ENCODE peak calls at places on chromosomes 16 and 17, in five cellular contexts. E is left ventricle myocardium inferior, A is astrocyte of the spinal cord, L is neural progenitor cell, V is activated T-cell treated with anti-CD3 and anti-CD28 coated beads for 1 hour. Z is an unnamed sample.

GRCh38 chr16:71515026-71515425 is 11.2 kb upstream of the CHST4 start:
- DNase-seq in A (no peak), E (no peak), L (no peak), V (no peak), Z (no peak)

GRCh38 chr17:28950017-28950751 is 1.1 kb downstream of the PHF12 start:
- DNase-seq in V (peak), L (peak), E (peak), A (peak), Z (peak)

GRCh38 chr17:75508848-75509450 is 6.4 kb downstream of the CASKIN2 start:
- DNase-seq in E (no peak), A (no peak), L (no peak), V (no peak), Z (no peak)

GRCh38 chr17:266701-267656 is 85.5 kb upstream of the DOC2B start:
- DNase-seq in E (peak), V (no peak), L (peak), A (no peak), Z (peak)

GRCh38 chr16:57592591-57593003 is 35.8 kb upstream of the ADGRG1 start:
- DNase-seq in L (no peak), E (no peak), V (peak), A (no peak), Z (no peak)

GRCh38 chr16:4515611-4516233 is 22.9 kb downstream of the CDIP1 start:
- DNase-seq in E (no peak), L (no peak), A (no peak), V (no peak), Z (no peak)

GRCh38 chr16:4111748-4112696 is 4.2 kb downstream of the ADCY9 start:
- DNase-seq in L (no peak), V (no peak), A (peak), E (no peak), Z (no peak)

GRCh38 chr16:14375132-14375491 is 254.9 kb downstream of the PARN start:
- DNase-seq in V (no peak), L (no peak), E (no peak), A (no peak), Z (no peak)

GRCh38 chr17:10025976-10026785 is 121.1 kb upstream of the RCVRN start:
- DNase-seq in E (no peak), A (no peak), V (no peak), L (peak), Z (peak)

GRCh38 chr16:50879873-50880695 is 138.2 kb downstream of the CYLD start:
- DNase-seq in A (no peak), L (peak), E (no peak), V (no peak), Z (peak)

GRCh38 chr16:19210175-19210924 is 42.3 kb downstream of the SYT17 start:
- DNase-seq in L (no peak), A (peak), V (no peak), E (no peak), Z (no peak)

GRCh38 chr17:38725066-38725465 is 5.1 kb upstream of the CISD3 start:
- DNase-seq in V (no peak), L (no peak), E (no peak), A (no peak), Z (no peak)

GRCh38 chr16:1117926-1118325 is 21.9 kb upstream of the C1QTNF8 start:
- DNase-seq in A (no peak), E (no peak), V (no peak), L (no peak), Z (no peak)

GRCh38 chr17:42720996-42721583 is 23.8 kb downstream of the EZH1 start:
- DNase-seq in V (no peak), L (peak), E (no peak), A (peak), Z (peak)

GRCh38 chr16:2809149-2809760 is 7.8 kb upstream of the PRSS21 start:
- DNase-seq in A (no peak), E (no peak), L (no peak), V (no peak), Z (no peak)

GRCh38 chr17:65324977-65325376 is 187.8 kb downstream of the RGS9 start:
- DNase-seq in V (no peak), E (no peak), A (no peak), L (no peak), Z (no peak)

Z was measured in retina.